ENCODE peak calls at places on chromosome 15, in four cellular contexts. S, C, N and A are unnamed samples.

GRCh38 chr15:98586066-98586465 is 62.3 kb upstream of the IGF1R start:
- DNase-seq in N (no peak), C (no peak), S (no peak), A (no peak)

GRCh38 chr15:85642693-85643058 is 152.0 kb downstream of the KLHL25 start:
- DNase-seq in S (peak; percentile 65), C (peak; percentile 59), N (no peak), A (peak; percentile 86)

GRCh38 chr15:90086868-90087268 is 15.4 kb downstream of the IDH2 start:
- DNase-seq in N (peak; percentile 57), C (peak; percentile 22), S (peak; percentile 37), A (peak; percentile 61)

GRCh38 chr15:39102431-39102830 is 478.4 kb upstream of the THBS1 start:
- DNase-seq in S (no peak), C (no peak), N (no peak), A (no peak)

GRCh38 chr15:91944334-91944733 is 90.8 kb downstream of the SLCO3A1 start:
- DNase-seq in S (no peak), C (no peak), N (no peak), A (no peak)

GRCh38 chr15:101055411-101055810 is 136.3 kb downstream of the LRRK1 start:
- DNase-seq in N (no peak), C (no peak), S (peak; percentile 4), A (no peak)

GRCh38 chr15:98150084-98150483 is 189.6 kb downstream of the ARRDC4 start:
- DNase-seq in S (no peak), C (no peak), N (no peak), A (no peak)

GRCh38 chr15:52796228-52796521 is 6.0 kb upstream of the ONECUT1 start:
- DNase-seq in N (no peak), C (no peak), S (no peak), A (no peak)

GRCh38 chr15:90221251-90221900 is 12.4 kb downstream of the CIB1 start:
- DNase-seq in S (peak; percentile 63), C (peak; percentile 74), N (peak; percentile 32), A (peak; percentile 93)

GRCh38 chr15:100920516-100921135 is 1.5 kb downstream of the LRRK1 start:
- DNase-seq in S (no peak), N (no peak), C (no peak), A (no peak)

GRCh38 chr15:82810863-82811421 is 1.5 kb downstream of the WHAMM start:
- DNase-seq in S (no peak), N (peak; percentile 77), C (no peak), A (peak; percentile 10)

GRCh38 chr15:60917469-60918130 is 311.5 kb downstream of the RORA start:
- DNase-seq in S (peak; percentile 45), C (no peak), N (no peak), A (peak; percentile 58)

GRCh38 chr15:91807122-91807521 is 46.4 kb upstream of the SLCO3A1 start:
- DNase-seq in N (no peak), C (no peak), S (no peak), A (no peak)

GRCh38 chr15:27669641-27670040 is 429.5 kb downstream of the OCA2 start:
- DNase-seq in N (no peak), S (no peak), C (no peak), A (no peak)

GRCh38 chr15:62067448-62068044 is 769 bp downstream of the C2CD4A start:
- DNase-seq in S (no peak), C (no peak), N (no peak), A (peak; percentile 31)

GRCh38 chr15:45141386-45141785 is 11.6 kb downstream of the DUOX1 start:
- DNase-seq in C (no peak), N (no peak), S (no peak), A (no peak)

GRCh38 chr15:50051811-50052419 is 67.1 kb downstream of the ATP8B4 start:
- DNase-seq in S (peak; percentile 88), N (peak; percentile 61), C (peak; percentile 83), A (peak; percentile 90)

GRCh38 chr15:45021331-45021730 is 1.7 kb upstream of the SORD start:
- DNase-seq in C (no peak), S (no peak), N (no peak), A (no peak)

GRCh38 chr15:96273317-96274086 is 57.0 kb upstream of the NR2F2 start:
- DNase-seq in C (peak; percentile 98), N (no peak), S (no peak), A (peak; percentile 92)

GRCh38 chr15:88398011-88398410 is 69.2 kb downstream of the MRPL46 start:
- DNase-seq in N (no peak), S (no peak), C (no peak), A (no peak)

GRCh38 chr15:47477253-47477652 is 240.1 kb upstream of the SEMA6D start:
- DNase-seq in N (no peak), C (no peak), S (no peak), A (peak; percentile 43)

GRCh38 chr15:61138151-61138550 is 91.0 kb downstream of the RORA start:
- DNase-seq in S (no peak), N (no peak), C (no peak), A (no peak)

GRCh38 chr15:62066663-62067447 is at the start of gene C2CD4A:
- DNase-seq in N (peak; percentile 56), S (peak; percentile 22), C (peak; percentile 55), A (peak; percentile 83)

DNA sequence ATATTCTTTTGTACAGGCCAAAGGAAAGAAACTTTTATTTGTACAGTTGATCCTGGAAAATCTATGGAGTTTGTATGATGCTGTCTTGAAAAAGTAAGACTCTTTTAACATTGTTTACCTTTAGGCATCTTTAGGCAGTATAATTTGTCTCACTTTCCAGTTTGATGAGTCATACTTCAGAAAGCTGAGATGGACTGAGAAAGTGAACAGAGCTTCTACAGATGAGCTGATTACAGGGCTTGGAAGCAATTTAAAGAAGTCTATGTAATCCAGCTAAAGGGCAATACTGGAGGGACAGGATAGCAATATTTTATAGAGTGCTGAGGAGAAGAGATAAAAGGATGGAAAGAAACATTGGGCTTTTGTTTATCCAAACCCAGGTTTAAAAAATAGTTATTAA is 123.5 kb upstream of the GOLGA6L4 start:
- DNase-seq in S (no peak), C (peak; percentile 31), N (no peak), A (peak; percentile 11)
- TF ChIP-seq CTCF in S (no peak), C (no peak), N (no peak), A (no peak)

GRCh38 chr15:40397688-40398412 is 7.7 kb upstream of the IVD start:
- DNase-seq in N (no peak), S (no peak), C (no peak), A (no peak)
- H3K4me3 ChIP-seq in N (no peak overlapping the region), S (no peak overlapping the region), C (no peak overlapping the region), A (no peak overlapping the region)

GRCh38 chr15:78618490-78618934 is 2.3 kb downstream of the CHRNA3 start:
- DNase-seq in N (peak; percentile 83), C (peak; percentile 80), S (peak; percentile 98), A (peak; percentile 91)
- TF ChIP-seq CTCF in N (peak; percentile 87), C (peak; percentile 75), S (peak; percentile 84), A (peak; percentile 82)

DNA sequence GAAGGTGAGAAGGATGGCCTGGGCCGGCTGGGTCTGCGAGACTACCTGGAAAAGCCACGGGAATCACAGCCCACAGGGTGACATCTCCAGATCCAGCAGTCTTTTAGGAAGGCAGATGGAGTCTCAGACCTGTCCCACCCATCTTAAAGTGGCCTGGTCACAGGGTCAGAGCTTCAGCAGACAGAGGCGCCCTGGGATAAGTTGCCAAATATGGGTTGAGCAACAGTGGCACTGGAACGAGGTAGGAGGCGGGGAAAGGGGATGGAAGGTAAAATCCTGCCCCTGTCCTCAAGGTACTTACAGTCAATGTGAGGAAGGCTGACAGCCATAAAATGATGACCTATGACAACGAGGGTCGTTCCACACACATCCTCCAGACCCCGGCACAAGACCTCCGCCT is 80.7 kb downstream of the LIPC start:
- DNase-seq in N (no peak), C (no peak), S (no peak), A (no peak)
- H3K4me3 ChIP-seq in N (no peak overlapping the region), C (no peak overlapping the region), S (no peak overlapping the region), A (no peak overlapping the region)

DNA sequence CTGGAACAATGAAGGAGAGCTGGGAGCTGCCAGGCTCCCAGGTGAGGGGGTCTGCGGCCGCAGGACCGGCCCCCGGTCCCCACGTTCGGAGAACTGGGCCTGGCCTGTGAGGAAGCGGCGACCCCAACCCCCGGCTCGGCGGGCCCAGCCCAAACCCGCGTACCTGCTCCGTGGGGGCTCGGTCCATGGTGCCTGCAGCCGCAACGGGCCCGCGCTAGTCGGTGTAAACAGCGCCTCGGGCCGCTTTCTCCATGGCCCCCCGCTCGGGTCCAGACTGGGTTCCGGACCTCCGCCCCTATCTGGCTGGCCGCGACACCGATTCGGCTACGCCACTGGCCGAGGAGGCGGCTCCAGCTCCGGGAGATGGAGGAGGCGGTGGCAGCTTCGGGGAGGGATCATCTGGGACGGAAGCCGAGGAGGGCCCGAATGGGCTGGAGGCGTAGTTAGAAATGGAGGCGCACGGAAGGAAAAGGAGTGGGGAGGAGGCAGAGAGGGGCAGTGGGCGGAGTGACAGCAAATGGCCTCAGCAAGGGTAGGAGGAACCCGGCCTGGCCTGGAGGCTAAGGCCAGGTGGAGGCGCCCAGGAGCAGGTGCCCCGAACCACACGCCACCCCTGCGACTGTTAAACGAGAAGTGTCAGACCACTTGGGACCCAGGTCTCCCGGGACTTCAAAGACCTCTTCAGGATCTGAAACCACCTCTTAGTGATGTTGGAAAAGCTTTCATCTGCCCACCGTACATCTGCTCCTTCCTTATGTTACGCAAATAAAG is at the start of gene SECISBP2L:
- DNase-seq in N (peak; percentile 93), S (peak; percentile 94), C (peak; percentile 95), A (peak; percentile 96)
- TF ChIP-seq CTCF in N (peak; percentile 62), S (peak; percentile 20), C (peak; percentile 34), A (peak; percentile 21)

DNA sequence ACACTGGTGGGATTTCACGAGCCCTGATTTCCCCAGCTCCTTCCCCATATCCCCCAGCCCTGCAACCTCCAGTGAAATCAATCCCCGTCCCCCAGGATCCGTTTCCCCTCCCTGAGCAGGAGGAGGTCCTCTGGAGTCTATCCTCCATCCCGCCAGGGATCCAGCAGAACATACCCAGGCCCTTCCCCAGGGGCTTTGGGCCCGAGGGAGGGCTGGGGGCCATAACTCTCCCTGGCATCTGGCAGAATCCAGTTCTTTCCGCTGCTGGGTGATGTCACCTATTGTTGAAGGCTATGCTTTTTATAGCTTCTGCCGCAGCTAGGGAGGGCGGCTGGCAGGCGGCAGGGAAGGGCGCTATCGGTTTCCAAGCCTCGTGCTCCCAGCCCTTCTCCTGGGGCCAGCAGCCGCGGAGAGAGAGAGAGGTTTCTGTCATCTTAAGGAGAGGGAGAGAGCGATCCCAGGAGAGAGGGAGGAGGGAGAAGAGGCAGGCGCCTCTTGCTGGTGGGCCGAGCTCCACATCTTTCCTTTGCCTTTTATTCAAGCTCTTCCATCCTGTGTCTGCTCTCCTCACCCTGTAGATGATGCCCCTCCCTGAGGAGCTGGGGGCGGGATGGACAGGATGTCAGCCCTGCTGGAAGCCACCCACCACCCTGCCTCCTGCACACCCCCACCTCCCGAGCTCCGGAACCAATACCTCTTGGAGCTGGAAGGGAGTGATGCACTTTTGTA is 120.1 kb downstream of the ANP32A start:
- DNase-seq in S (no peak), N (no peak), C (peak; percentile 81), A (peak; percentile 69)
- H3K4me3 ChIP-seq in S (no peak overlapping the region), N (no peak overlapping the region), C (no peak overlapping the region), A (no peak overlapping the region)

GRCh38 chr15:75456710-75457109 is 5.2 kb upstream of the SIN3A start:
- DNase-seq in S (no peak), N (no peak), C (no peak), A (peak; percentile 14)

GRCh38 chr15:75454471-75455418 is 3.3 kb upstream of the SIN3A start:
- DNase-seq in N (peak; percentile 62), S (no peak), C (peak; percentile 28), A (peak; percentile 6)

GRCh38 chr15:75453703-75454470 is 2.4 kb upstream of the SIN3A start:
- DNase-seq in N (peak; percentile 99), S (peak; percentile 98), C (peak; percentile 100), A (peak; percentile 100)

GRCh38 chr15:75455424-75455981 is 4.0 kb upstream of the SIN3A start:
- DNase-seq in N (peak; percentile 81), S (peak; percentile 91), C (peak; percentile 84), A (peak; percentile 74)

GRCh38 chr15:75455982-75456531 is 4.6 kb upstream of the SIN3A start:
- DNase-seq in S (peak; percentile 36), C (peak; percentile 56), N (peak; percentile 43), A (peak; percentile 53)
- TF ChIP-seq CTCF in S (no peak), C (no peak), N (no peak), A (no peak)

GRCh38 chr15:74295800-74296199 is 59.7 kb downstream of the CCDC33 start:
- DNase-seq in C (no peak), N (no peak), S (no peak), A (no peak)
- H3K4me3 ChIP-seq in C (no peak overlapping the region), N (no peak overlapping the region), S (no peak overlapping the region), A (no peak overlapping the region)